ENCODE peak calls at places on chromosome 19, in nine cellular contexts. A, K, B, Y, T, I, H, S and O are unnamed samples.

GRCh38 chr19:4557186-4557970 is 2.1 kb downstream of the SEMA6B start:
- DNase-seq in I (no peak), H (no peak), B (no peak), A (no peak), K (no peak), S (no peak), Y (no peak), T (peak), O (no peak)

GRCh38 chr19:49631279-49631588 is 8.7 kb downstream of the RRAS start:
- DNase-seq in H (no peak), A (no peak), T (no peak), B (no peak), S (no peak), Y (no peak), I (no peak), K (no peak), O (no peak)

GRCh38 chr19:56107626-56108351 is 13.3 kb downstream of the ZNF787 start:
- DNase-seq in H (no peak), A (no peak), Y (no peak), I (no peak), K (no peak), T (no peak), B (no peak), S (no peak), O (no peak)

GRCh38 chr19:10984166-10984735 is 23.4 kb downstream of the SMARCA4 start:
- DNase-seq in S (no peak), H (no peak), K (no peak), B (no peak), T (no peak), A (no peak), I (no peak), Y (no peak), O (no peak)

GRCh38 chr19:31956771-31957170 is 388.6 kb upstream of the ZNF507 start:
- DNase-seq in T (no peak), S (no peak), Y (no peak), K (no peak), B (no peak), H (no peak), A (no peak), I (no peak), O (no peak)

GRCh38 chr19:888615-889385 is 4.2 kb downstream of the MED16 start:
- DNase-seq in B (peak), H (no peak), S (no peak), I (no peak), T (no peak), K (no peak), A (no peak), Y (no peak), O (no peak)

GRCh38 chr19:40323705-40324104 is 24.5 kb downstream of the C19orf47 start:
- DNase-seq in K (no peak), B (no peak), T (no peak), H (no peak), Y (no peak), A (peak), S (no peak), I (no peak), O (no peak)

GRCh38 chr19:45450042-45450380 is 17.8 kb upstream of the FOSB start:
- DNase-seq in I (no peak), S (no peak), T (no peak), B (peak), A (no peak), K (no peak), H (peak), Y (no peak), O (no peak)

GRCh38 chr19:1171755-1172352 is 2.2 kb downstream of the SBNO2 start:
- DNase-seq in H (no peak), I (no peak), Y (no peak), T (no peak), B (no peak), A (no peak), S (peak), K (no peak), O (no peak)

GRCh38 chr19:45500918-45501729 is 2.9 kb downstream of the PPM1N start:
- DNase-seq in K (no peak), S (no peak), T (no peak), Y (no peak), A (no peak), H (no peak), B (no peak), I (no peak), O (no peak)

GRCh38 chr19:4066176-4066606 is 508 bp downstream of the ZBTB7A start:
- DNase-seq in T (peak), I (no peak), A (peak), K (no peak), H (no peak), S (peak), B (peak), Y (no peak), O (no peak)

GRCh38 chr19:47315125-47315821 is 5.6 kb downstream of the C5AR1 start:
- DNase-seq in H (peak), Y (no peak), A (peak), K (no peak), I (no peak), S (peak), B (no peak), T (no peak), O (no peak)